ENCODE peak calls at places on chromosomes 11 and 22, in six cellular contexts. Q is astrocyte of the hippocampus; K is stimulated activated CD8-positive, alpha-beta memory T cell treated with anti-CD3 and anti-CD28 coated beads, Interleukin-15, amount 100 ng/mL, for 4 hours; J is C1 segment of cervical spinal cord; Y is GM23248; D is AG04450. F is an unnamed sample.

GRCh38 chr11:67301951-67302516 is 1.3 kb upstream of the SSH3 start:
- DNase-seq in J (no peak), Q (peak), K (no peak), Y (peak), D (peak), F (peak)

GRCh38 chr22:20226077-20226716 is 41.9 kb downstream of the RTN4R start:
- DNase-seq in Y (no peak), J (no peak), Q (no peak), D (no peak), K (no peak), F (no peak)

GRCh38 chr22:49948958-49949913 is 11.3 kb upstream of the PIM3 start:
- DNase-seq in Q (no peak), J (no peak), K (no peak), Y (no peak), D (no peak), F (no peak)

GRCh38 chr11:120186799-120187591 is 23.8 kb upstream of the OAF start:
- DNase-seq in Y (peak), D (no peak), J (no peak), Q (no peak), K (no peak), F (no peak)

GRCh38 chr11:107598225-107599139 is 7.5 kb downstream of the ELMOD1 start:
- DNase-seq in Q (peak), D (no peak), Y (peak), J (no peak), K (no peak), F (no peak)

GRCh38 chr11:3002871-3003270 is 10.7 kb upstream of the NAP1L4 start:
- DNase-seq in Q (no peak), K (no peak), D (no peak), Y (no peak), J (no peak), F (no peak)

GRCh38 chr11:3932698-3933097 is 77.2 kb downstream of the STIM1 start:
- DNase-seq in K (no peak), J (no peak), D (no peak), Y (no peak), Q (no peak), F (no peak)

GRCh38 chr11:83007477-83007876 is 64.2 kb downstream of the RAB30 start:
- DNase-seq in D (no peak), Y (no peak), Q (no peak), K (no peak), J (no peak), F (no peak)

GRCh38 chr11:76217653-76218160 is 11.4 kb upstream of the WNT11 start:
- DNase-seq in K (no peak), D (no peak), Q (no peak), Y (no peak), J (no peak), F (no peak)